ENCODE peak calls at places on chromosomes 5 and 9, in nine cellular contexts. I is dorsolateral prefrontal cortex, Q is fibroblast of mammary gland, F is upper lobe of left lung, D is heart left ventricle, N is BE2C, K is bronchial epithelial cell, A is MM.1S, C is RWPE1. R is an unnamed sample.
A peak's percentile ranks its signal among the peaks of the same experiment; 100 is the strongest.

GRCh38 chr5:74206571-74207550 is 433.7 kb downstream of the ENC1 start:
- DNase-seq in I (peak; percentile 81), Q (peak; percentile 79), F (peak; percentile 46), D (peak; percentile 36), N (peak; percentile 54), K (peak; percentile 76), A (no peak), C (peak; percentile 61), R (no peak)

GRCh38 chr9:21317956-21318923 is 13.1 kb upstream of the IFNA5 start:
- DNase-seq in I (peak; percentile 68), Q (peak; percentile 55), F (no peak), D (peak; percentile 10), N (peak; percentile 37), K (peak; percentile 35), A (peak; percentile 11), C (peak; percentile 39), R (peak; percentile 24)

GRCh38 chr5:76785493-76785892 is 33.3 kb upstream of the F2RL1 start:
- DNase-seq in I (no peak), Q (peak; percentile 51), F (no peak), D (no peak), N (no peak), K (peak; percentile 62), A (no peak), C (peak; percentile 52), R (no peak)

GRCh38 chr9:113164536-113165300 is 13.9 kb downstream of the SLC31A2 start:
- DNase-seq in I (peak; percentile 87), Q (peak; percentile 59), F (no peak), D (peak; percentile 57), N (peak; percentile 50), K (no peak), A (no peak), C (no peak), R (no peak)

GRCh38 chr5:23525751-23526150 is 18.3 kb downstream of the PRDM9 start:
- DNase-seq in I (no peak), Q (no peak), F (no peak), D (no peak), N (no peak), K (no peak), A (no peak), C (no peak), R (no peak)

GRCh38 chr9:120446681-120447080 is 133.3 kb downstream of the CDK5RAP2 start:
- DNase-seq in I (no peak), Q (no peak), F (no peak), D (no peak), N (no peak), K (no peak), A (no peak), C (no peak), R (no peak)

GRCh38 chr9:83231039-83231438 is 168.1 kb upstream of the RASEF start:
- DNase-seq in I (no peak), Q (peak; percentile 70), F (no peak), D (no peak), N (no peak), K (no peak), A (no peak), C (peak; percentile 37), R (no peak)

GRCh38 chr5:178279723-178280438 is 47.3 kb upstream of the PHYKPL start:
- DNase-seq in I (peak; percentile 90), Q (peak; percentile 70), F (peak; percentile 88), D (peak; percentile 87), N (peak; percentile 91), K (peak; percentile 24), A (peak; percentile 48), C (peak; percentile 91), R (peak; percentile 97)

GRCh38 chr5:10789021-10789420 is 28.0 kb upstream of the DAP start:
- DNase-seq in I (peak; percentile 29), Q (peak; percentile 91), F (no peak), D (no peak), N (no peak), K (no peak), A (no peak), C (no peak), R (no peak)

GRCh38 chr9:94867281-94867841 is 140.9 kb downstream of the AOPEP start:
- DNase-seq in I (peak; percentile 31), Q (peak; percentile 85), F (peak; percentile 89), D (peak; percentile 77), N (peak; percentile 80), K (peak; percentile 86), A (no peak), C (peak; percentile 85), R (no peak)

GRCh38 chr9:112301420-112301819 is 32.0 kb downstream of the PTBP3 start:
- DNase-seq in I (no peak), Q (no peak), F (no peak), D (no peak), N (no peak), K (no peak), A (no peak), C (no peak), R (no peak)

DNA sequence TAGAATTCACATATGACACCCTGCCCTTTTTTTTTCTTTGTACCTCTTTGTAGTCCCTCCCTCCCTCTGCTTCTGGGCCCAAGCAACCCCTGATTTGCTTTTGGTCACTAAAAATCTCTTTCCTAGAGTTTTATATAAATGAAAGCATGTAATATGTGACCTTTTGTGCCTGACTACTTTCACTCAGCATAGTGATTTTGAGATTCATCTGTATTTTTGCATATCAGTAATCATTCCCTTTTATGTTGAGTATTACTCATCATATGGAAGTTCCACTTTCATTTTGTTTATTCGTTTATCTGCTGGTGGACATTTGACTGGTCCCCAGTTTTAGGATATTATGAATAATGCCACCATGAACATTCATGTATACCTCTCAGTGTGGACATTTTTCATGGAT is 115.9 kb upstream of the S1PR3 start:
- DNase-seq in I (no peak), Q (no peak), F (no peak), D (no peak), N (no peak), K (no peak), A (no peak), C (no peak), R (no peak)
- TF ChIP-seq CTCF in I (no peak), Q (no peak), F (no peak), D (no peak), N (no peak), K (no peak), A (no peak), C (no peak), R (no peak)

GRCh38 chr5:36395260-36395659 is 93.6 kb upstream of the RANBP3L start:
- DNase-seq in I (no peak), Q (no peak), F (no peak), D (no peak), N (no peak), K (no peak), A (no peak), C (no peak), R (no peak)

GRCh38 chr5:36392186-36392585 is 90.5 kb upstream of the RANBP3L start:
- DNase-seq in I (no peak), Q (no peak), F (no peak), D (no peak), N (no peak), K (no peak), A (no peak), C (no peak), R (no peak)

GRCh38 chr5:36393656-36394438 is 92.1 kb upstream of the RANBP3L start:
- DNase-seq in I (no peak), Q (peak; percentile 13), F (no peak), D (no peak), N (no peak), K (no peak), A (no peak), C (no peak), R (no peak)

GRCh38 chr5:36390640-36391039 is 88.9 kb upstream of the RANBP3L start:
- DNase-seq in I (no peak), Q (no peak), F (no peak), D (no peak), N (no peak), K (no peak), A (no peak), C (no peak), R (no peak)

DNA sequence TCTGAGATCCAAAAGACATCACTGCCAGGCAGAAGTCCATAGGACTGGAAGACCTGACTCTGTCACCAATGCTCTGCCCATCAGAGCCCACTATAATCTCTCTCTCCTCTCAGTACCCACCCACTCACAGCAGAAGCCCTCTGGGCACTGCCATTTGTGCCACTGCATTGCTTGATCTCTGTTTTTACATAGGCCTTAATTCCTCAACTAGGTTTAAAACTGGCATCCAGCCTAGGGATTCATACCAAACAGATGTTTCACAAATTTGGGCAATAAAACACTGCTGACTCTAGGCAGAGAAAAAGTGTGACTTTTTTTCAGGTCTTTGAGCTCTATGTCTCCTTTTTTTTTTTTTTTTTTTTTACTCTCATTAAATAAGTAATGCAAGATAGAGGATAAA is 91.1 kb upstream of the RANBP3L start:
- DNase-seq in I (no peak), Q (peak; percentile 78), F (no peak), D (no peak), N (no peak), K (peak; percentile 28), A (no peak), C (no peak), R (no peak)
- TF ChIP-seq CTCF in I (no peak), Q (no peak), F (no peak), D (no peak), N (no peak), K (no peak), A (no peak), C (no peak), R (no peak)

DNA sequence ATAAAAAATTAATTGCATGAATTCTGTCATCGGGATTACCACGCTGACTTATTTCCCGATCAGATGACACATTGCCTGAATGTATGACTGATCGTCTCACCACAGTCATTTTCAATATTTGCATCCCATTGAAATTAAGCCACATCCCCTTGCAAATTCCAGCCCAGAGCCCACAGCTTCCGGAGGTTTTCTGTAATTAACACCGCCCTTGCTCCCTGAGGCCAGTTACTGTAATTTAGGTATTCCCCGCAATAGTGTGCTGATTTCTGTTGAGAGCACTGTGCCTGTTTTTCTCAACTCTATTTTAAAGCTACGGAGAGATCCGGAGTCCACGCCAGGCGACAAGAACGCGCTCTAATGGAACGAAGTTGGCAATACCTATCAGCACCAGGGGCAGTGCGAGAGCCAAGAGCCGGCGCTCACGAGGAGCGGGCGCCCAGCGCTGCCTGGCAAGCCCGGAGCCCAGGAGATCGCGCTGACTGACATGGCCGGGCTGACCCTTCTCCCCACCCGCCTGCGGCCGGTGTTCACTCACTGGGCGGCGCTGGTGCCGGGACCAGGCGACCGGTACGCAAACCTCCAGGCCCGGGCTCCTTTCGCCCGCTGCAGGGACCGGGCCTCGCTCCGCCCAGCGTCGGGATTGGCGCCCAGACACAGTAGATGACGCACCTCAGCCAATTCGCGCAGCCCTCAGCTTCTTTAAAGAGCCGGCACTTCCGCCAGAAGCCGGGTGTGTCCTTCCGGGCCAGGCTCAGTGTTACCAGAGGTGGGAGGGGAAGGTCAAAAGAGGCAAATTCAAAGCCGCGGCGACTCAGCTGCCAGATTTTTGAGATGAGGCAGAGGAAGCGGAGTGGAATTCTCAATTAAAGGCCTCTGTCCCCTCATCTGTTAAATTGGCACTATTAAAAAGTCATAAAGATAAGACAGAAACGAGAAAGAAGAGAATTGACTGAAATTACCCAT is at the start of gene PLGRKT:
- DNase-seq in I (peak; percentile 99), Q (peak; percentile 85), F (peak; percentile 98), D (peak; percentile 95), N (peak; percentile 91), K (peak; percentile 89), A (peak; percentile 98), C (peak; percentile 59), R (peak; percentile 89)
- TF ChIP-seq CTCF in I (peak; percentile 30), Q (no peak), F (peak; percentile 35), D (no peak), N (peak; percentile 29), K (peak; percentile 35), A (peak; percentile 28), C (peak; percentile 22), R (no peak)

GRCh38 chr5:78291687-78292086 is 2.8 kb downstream of the AP3B1 start:
- DNase-seq in I (no peak), Q (no peak), F (no peak), D (no peak), N (no peak), K (no peak), A (no peak), C (no peak), R (no peak)
- TF ChIP-seq CTCF in I (no peak), Q (no peak), F (no peak), D (no peak), N (no peak), K (no peak), A (no peak), C (no peak), R (no peak)